ENCODE peak calls at places on chromosomes 4 and X, in five cellular contexts. K is GM13976, P is NCI-H2081, B is IMR-90, H is cardiac muscle cell. V is an unnamed sample.

GRCh38 chr4:24923550-24923949 is 10.7 kb upstream of the CCDC149 start:
- DNase-seq in H (no peak), K (no peak), P (no peak), B (no peak), V (no peak)

GRCh38 chr4:120443111-120443510 is 376.5 kb upstream of the MAD2L1 start:
- DNase-seq in K (no peak), H (no peak), P (no peak), B (no peak), V (no peak)

GRCh38 chrX:51893931-51894696 is 691 bp downstream of the MAGED1 start:
- DNase-seq in H (peak), B (peak), P (peak), K (no peak), V (peak)

GRCh38 chr4:107890779-107891178 is 40.6 kb upstream of the CYP2U1 start:
- DNase-seq in B (no peak), K (no peak), H (no peak), P (no peak), V (no peak)

GRCh38 chr4:40196724-40197281 is at the start of gene RHOH:
- DNase-seq in H (no peak), K (peak), B (no peak), P (no peak), V (no peak)

GRCh38 chr4:163201358-163201757 is 34.7 kb upstream of the NAF1 start:
- DNase-seq in H (no peak), P (no peak), B (no peak), K (no peak), V (no peak)

GRCh38 chr4:87527446-87528240 is 1.5 kb downstream of the SPARCL1 start:
- DNase-seq in K (no peak), B (no peak), P (no peak), H (peak), V (no peak)

GRCh38 chr4:113350576-113350975 is 301.1 kb downstream of the ANK2 start:
- DNase-seq in P (no peak), H (no peak), K (no peak), B (no peak), V (no peak)

GRCh38 chrX:19964017-19964710 is 26.7 kb downstream of the BCLAF3 start:
- DNase-seq in B (no peak), H (no peak), P (no peak), K (peak), V (no peak)

V was measured in NCI-H1092.